ENCODE peak calls at places on chromosome 4, in four cellular contexts. O is naive thymus-derived CD8-positive, alpha-beta T cell; F is iris pigment epithelial cell; N is LoVo. H is an unnamed sample.
A peak's percentile ranks its signal among the peaks of the same experiment; 100 is the strongest.

GRCh38 chr4:13331827-13332226 is 152.3 kb downstream of the RAB28 start:
- DNase-seq in O (no peak), F (no peak), N (no peak), H (no peak)

GRCh38 chr4:138216272-138216867 is 25.8 kb downstream of the SLC7A11 start:
- DNase-seq in O (no peak), F (no peak), N (no peak), H (peak; percentile 48)

GRCh38 chr4:136810626-136811025 is 721.7 kb downstream of the PCDH18 start:
- DNase-seq in O (no peak), F (no peak), N (no peak), H (no peak)

GRCh38 chr4:137310593-137311490 is 221.5 kb downstream of the PCDH18 start:
- DNase-seq in O (no peak), F (peak; percentile 91), N (no peak), H (no peak)

GRCh38 chr4:15006416-15007024 is 4.2 kb downstream of the CPEB2 start:
- DNase-seq in O (peak; percentile 45), F (no peak), N (peak; percentile 27), H (peak; percentile 25)

GRCh38 chr4:71607780-71608673 is 175.9 kb downstream of the GC start:
- DNase-seq in O (no peak), F (peak; percentile 40), N (peak; percentile 67), H (peak; percentile 81)

GRCh38 chr4:176425035-176425434 is 105.3 kb downstream of the SPCS3 start:
- DNase-seq in O (no peak), F (peak; percentile 70), N (no peak), H (no peak)

GRCh38 chr4:76856183-76856969 is 41.6 kb downstream of the SOWAHB start:
- DNase-seq in O (no peak), F (peak; percentile 69), N (peak; percentile 72), H (no peak)

GRCh38 chr4:94434505-94434904 is 17.2 kb upstream of the PDLIM5 start:
- DNase-seq in O (no peak), F (no peak), N (no peak), H (no peak)

GRCh38 chr4:55012363-55013255 is 112.8 kb downstream of the KDR start:
- DNase-seq in O (no peak), F (peak; percentile 16), N (no peak), H (no peak)

GRCh38 chr4:74578329-74578728 is 133.4 kb downstream of the AREG start:
- DNase-seq in O (no peak), F (no peak), N (no peak), H (no peak)

GRCh38 chr4:151035321-151035720 is 20.2 kb upstream of the LRBA start:
- DNase-seq in O (no peak), F (no peak), N (no peak), H (no peak)

GRCh38 chr4:17635056-17635455 is 20.6 kb downstream of the MED28 start:
- DNase-seq in O (no peak), F (no peak), N (no peak), H (no peak)

H was measured in Caki2.